ENCODE peak calls at places on chromosomes 3 and 15, in nine cellular contexts. T, U, D, E, R, S, M, Q and K are unnamed samples.

GRCh38 chr3:3031358-3031757 is 78.8 kb downstream of the IL5RA start:
- DNase-seq in T (no peak), U (no peak), D (no peak), E (no peak), R (no peak), S (no peak), M (no peak), Q (no peak), K (no peak)

GRCh38 chr15:34233614-34234013 is 8.8 kb downstream of the EMC4 start:
- DNase-seq in T (no peak), U (no peak), D (no peak), E (no peak), R (no peak), S (no peak), M (no peak), Q (no peak), K (no peak)

GRCh38 chr3:23402728-23403505 is 199.8 kb downstream of the UBE2E2 start:
- DNase-seq in T (no peak), U (no peak), D (no peak), E (no peak), R (no peak), S (no peak), M (no peak), Q (no peak), K (no peak)

GRCh38 chr15:78212546-78213424 is 21.6 kb downstream of the ACSBG1 start:
- DNase-seq in T (no peak), U (no peak), D (no peak), E (peak; percentile 83), R (peak; percentile 69), S (no peak), M (peak; percentile 85), Q (peak; percentile 34), K (no peak)

GRCh38 chr3:123444744-123445143 is 4.1 kb downstream of the ADCY5 start:
- DNase-seq in T (no peak), U (no peak), D (no peak), E (no peak), R (no peak), S (no peak), M (no peak), Q (no peak), K (no peak)

GRCh38 chr15:34583399-34584320 is at the start of gene GOLGA8B:
- DNase-seq in T (peak; percentile 76), U (peak; percentile 79), D (no peak), E (peak; percentile 17), R (peak; percentile 64), S (no peak), M (peak; percentile 75), Q (peak; percentile 18), K (peak; percentile 81)

GRCh38 chr15:55230953-55231352 is 34.2 kb upstream of the RSL24D1 start:
- DNase-seq in T (no peak), U (no peak), D (no peak), E (no peak), R (no peak), S (no peak), M (no peak), Q (no peak), K (no peak)

GRCh38 chr3:52330194-52330805 is 14.2 kb downstream of the DNAH1 start:
- DNase-seq in T (no peak), U (peak; percentile 6), D (no peak), E (no peak), R (no peak), S (no peak), M (peak; percentile 44), Q (no peak), K (no peak)

GRCh38 chr3:172869356-172869755 is 118.8 kb downstream of the ECT2 start:
- DNase-seq in T (no peak), U (no peak), D (no peak), E (no peak), R (peak; percentile 0), S (no peak), M (no peak), Q (no peak), K (no peak)

GRCh38 chr3:16127257-16127656 is 47.2 kb upstream of the GALNT15 start:
- DNase-seq in T (no peak), U (no peak), D (no peak), E (no peak), R (no peak), S (no peak), M (no peak), Q (no peak), K (no peak)

GRCh38 chr15:52436971-52437370 is 91.7 kb downstream of the MYO5A start:
- DNase-seq in T (no peak), U (no peak), D (no peak), E (no peak), R (no peak), S (no peak), M (no peak), Q (no peak), K (no peak)

GRCh38 chr3:22322861-22323260 is 571.9 kb upstream of the ZNF385D start:
- DNase-seq in T (no peak), U (no peak), D (no peak), E (no peak), R (no peak), S (no peak), M (no peak), Q (no peak), K (no peak)

GRCh38 chr3:64321747-64322146 is 96.5 kb upstream of the PRICKLE2 start:
- DNase-seq in T (no peak), U (no peak), D (peak; percentile 54), E (peak; percentile 75), R (no peak), S (no peak), M (no peak), Q (peak; percentile 67), K (no peak)

GRCh38 chr3:144552642-144553041 is 581.0 kb downstream of the DIPK2A start:
- DNase-seq in T (no peak), U (no peak), D (no peak), E (no peak), R (no peak), S (no peak), M (no peak), Q (no peak), K (no peak)

GRCh38 chr3:37457392-37458065 is 283.1 kb upstream of the LRRFIP2 start:
- DNase-seq in T (no peak), U (no peak), D (no peak), E (no peak), R (no peak), S (no peak), M (no peak), Q (no peak), K (no peak)

GRCh38 chr3:56291244-56291680 is 177.0 kb downstream of the ERC2 start:
- DNase-seq in T (peak; percentile 7), U (no peak), D (no peak), E (no peak), R (no peak), S (no peak), M (no peak), Q (peak; percentile 99), K (no peak)

GRCh38 chr3:106589306-106589942 is 720.6 kb upstream of the CBLB start:
- DNase-seq in T (peak; percentile 10), U (no peak), D (no peak), E (no peak), R (no peak), S (no peak), M (no peak), Q (peak; percentile 84), K (no peak)

GRCh38 chr15:57217716-57218598 is 158.3 kb upstream of the CGNL1 start:
- DNase-seq in T (no peak), U (no peak), D (no peak), E (no peak), R (no peak), S (no peak), M (no peak), Q (no peak), K (no peak)

GRCh38 chr3:108780235-108780634 is 23.0 kb upstream of the RETNLB start:
- DNase-seq in T (peak; percentile 7), U (no peak), D (no peak), E (no peak), R (no peak), S (no peak), M (no peak), Q (no peak), K (peak; percentile 29)

GRCh38 chr3:51637144-51637940 is 33.7 kb upstream of the TEX264 start:
- DNase-seq in T (no peak), U (no peak), D (no peak), E (no peak), R (no peak), S (no peak), M (no peak), Q (no peak), K (no peak)

GRCh38 chr15:67059127-67059553 is 6.3 kb upstream of the SMAD3 start:
- DNase-seq in T (no peak), U (no peak), D (no peak), E (no peak), R (no peak), S (no peak), M (no peak), Q (no peak), K (no peak)

GRCh38 chr15:80531388-80532184 is 127.4 kb downstream of the ARNT2 start:
- DNase-seq in T (no peak), U (no peak), D (no peak), E (no peak), R (no peak), S (no peak), M (no peak), Q (no peak), K (no peak)

GRCh38 chr3:130787422-130788068 is 40.9 kb upstream of the PIK3R4 start:
- DNase-seq in T (no peak), U (no peak), D (no peak), E (no peak), R (no peak), S (no peak), M (no peak), Q (no peak), K (no peak)

GRCh38 chr3:108879915-108880314 is 57.3 kb downstream of the TRAT1 start:
- DNase-seq in T (no peak), U (no peak), D (no peak), E (no peak), R (no peak), S (no peak), M (no peak), Q (no peak), K (no peak)

GRCh38 chr15:94815110-94815726 is 583.9 kb downstream of the MCTP2 start:
- DNase-seq in T (no peak), U (no peak), D (no peak), E (no peak), R (no peak), S (no peak), M (no peak), Q (no peak), K (no peak)

GRCh38 chr15:80643296-80643965 is 51.7 kb upstream of the ABHD17C start:
- DNase-seq in T (no peak), U (no peak), D (peak; percentile 74), E (no peak), R (no peak), S (no peak), M (no peak), Q (no peak), K (no peak)

GRCh38 chr3:167493240-167493639 is 19.4 kb upstream of the SERPINI2 start:
- DNase-seq in T (no peak), U (no peak), D (no peak), E (no peak), R (no peak), S (no peak), M (no peak), Q (no peak), K (no peak)

GRCh38 chr3:106485802-106486201 is 617.0 kb upstream of the CBLB start:
- DNase-seq in T (no peak), U (no peak), D (no peak), E (no peak), R (no peak), S (no peak), M (no peak), Q (no peak), K (no peak)

GRCh38 chr15:52134502-52135144 is 22.0 kb upstream of the BCL2L10 start:
- DNase-seq in T (no peak), U (no peak), D (no peak), E (no peak), R (no peak), S (no peak), M (no peak), Q (no peak), K (no peak)

GRCh38 chr3:143763568-143764162 is 84.6 kb downstream of the SLC9A9 start:
- DNase-seq in T (no peak), U (no peak), D (no peak), E (no peak), R (no peak), S (no peak), M (no peak), Q (no peak), K (no peak)

GRCh38 chr15:101043911-101044624 is 124.9 kb downstream of the LRRK1 start:
- DNase-seq in T (no peak), U (peak; percentile 6), D (no peak), E (no peak), R (no peak), S (no peak), M (no peak), Q (no peak), K (peak; percentile 13)